ENCODE peak calls at places on chromosomes 2 and 18, in seven cellular contexts. One of them, this sample, is unnamed.

GRCh38 chr18:27964811-27965210 is 212.1 kb downstream of the CDH2 start:
- DNase-seq in lower lobe of right lung: no peak
- DNase-seq in anterior cingulate cortex: no peak
- DNase-seq in NCI-H2081: no peak
- DNase-seq in activated CD4-positive, CD25-positive, alpha-beta regulatory T cell treated with anti-CD3 and anti-CD28 coated beads, Interleukin-2, amount 50 U/mL, for 16 hours: no peak
- DNase-seq in cerebellum: no peak
- DNase-seq in HEK293T: no peak
- DNase-seq in this sample: no peak

GRCh38 chr2:49261021-49261538 is 106.8 kb upstream of the FSHR start:
- DNase-seq in NCI-H2081: no peak
- DNase-seq in HEK293T: no peak
- DNase-seq in activated CD4-positive, CD25-positive, alpha-beta regulatory T cell treated with anti-CD3 and anti-CD28 coated beads, Interleukin-2, amount 50 U/mL, for 16 hours: no peak
- DNase-seq in lower lobe of right lung: no peak
- DNase-seq in anterior cingulate cortex: no peak
- DNase-seq in cerebellum: no peak
- DNase-seq in this sample: no peak

GRCh38 chr2:31334311-31335026 is 80.1 kb downstream of the XDH start:
- DNase-seq in activated CD4-positive, CD25-positive, alpha-beta regulatory T cell treated with anti-CD3 and anti-CD28 coated beads, Interleukin-2, amount 50 U/mL, for 16 hours: no peak
- DNase-seq in HEK293T: no peak
- DNase-seq in lower lobe of right lung: no peak
- DNase-seq in cerebellum: no peak
- DNase-seq in NCI-H2081: no peak
- DNase-seq in anterior cingulate cortex: no peak
- DNase-seq in this sample: no peak

GRCh38 chr2:239400000-239400831 is 604 bp downstream of the HDAC4 start:
- DNase-seq in lower lobe of right lung: no peak
- DNase-seq in activated CD4-positive, CD25-positive, alpha-beta regulatory T cell treated with anti-CD3 and anti-CD28 coated beads, Interleukin-2, amount 50 U/mL, for 16 hours: no peak
- DNase-seq in HEK293T: peak; percentile 11
- DNase-seq in cerebellum: no peak
- DNase-seq in anterior cingulate cortex: no peak
- DNase-seq in NCI-H2081: peak; percentile 13
- DNase-seq in this sample: peak; percentile 26

GRCh38 chr2:35343135-35343534 is 1012.4 kb upstream of the CRIM1 start:
- DNase-seq in HEK293T: peak; percentile 8
- DNase-seq in cerebellum: no peak
- DNase-seq in activated CD4-positive, CD25-positive, alpha-beta regulatory T cell treated with anti-CD3 and anti-CD28 coated beads, Interleukin-2, amount 50 U/mL, for 16 hours: no peak
- DNase-seq in lower lobe of right lung: no peak
- DNase-seq in anterior cingulate cortex: no peak
- DNase-seq in NCI-H2081: no peak
- DNase-seq in this sample: no peak

GRCh38 chr2:172072279-172072678 is 13.0 kb upstream of the DLX1 start:
- DNase-seq in HEK293T: no peak
- DNase-seq in cerebellum: no peak
- DNase-seq in activated CD4-positive, CD25-positive, alpha-beta regulatory T cell treated with anti-CD3 and anti-CD28 coated beads, Interleukin-2, amount 50 U/mL, for 16 hours: no peak
- DNase-seq in lower lobe of right lung: no peak
- DNase-seq in NCI-H2081: peak; percentile 69
- DNase-seq in anterior cingulate cortex: no peak
- DNase-seq in this sample: no peak

GRCh38 chr2:224278531-224278930 is 123.4 kb downstream of the FAM124B start:
- DNase-seq in NCI-H2081: no peak
- DNase-seq in lower lobe of right lung: no peak
- DNase-seq in activated CD4-positive, CD25-positive, alpha-beta regulatory T cell treated with anti-CD3 and anti-CD28 coated beads, Interleukin-2, amount 50 U/mL, for 16 hours: no peak
- DNase-seq in anterior cingulate cortex: no peak
- DNase-seq in cerebellum: no peak
- DNase-seq in HEK293T: no peak
- DNase-seq in this sample: no peak

GRCh38 chr2:232203936-232204335 is 174.6 kb upstream of the ALPP start:
- DNase-seq in NCI-H2081: no peak
- DNase-seq in activated CD4-positive, CD25-positive, alpha-beta regulatory T cell treated with anti-CD3 and anti-CD28 coated beads, Interleukin-2, amount 50 U/mL, for 16 hours: no peak
- DNase-seq in HEK293T: no peak
- DNase-seq in lower lobe of right lung: no peak
- DNase-seq in cerebellum: no peak
- DNase-seq in anterior cingulate cortex: no peak
- DNase-seq in this sample: no peak

GRCh38 chr2:133200684-133201421 is 367.4 kb downstream of the NCKAP5 start:
- DNase-seq in lower lobe of right lung: no peak
- DNase-seq in HEK293T: no peak
- DNase-seq in activated CD4-positive, CD25-positive, alpha-beta regulatory T cell treated with anti-CD3 and anti-CD28 coated beads, Interleukin-2, amount 50 U/mL, for 16 hours: no peak
- DNase-seq in anterior cingulate cortex: no peak
- DNase-seq in NCI-H2081: no peak
- DNase-seq in cerebellum: no peak
- DNase-seq in this sample: no peak

GRCh38 chr2:67130526-67131309 is 266.4 kb upstream of the ETAA1 start:
- DNase-seq in anterior cingulate cortex: no peak
- DNase-seq in NCI-H2081: no peak
- DNase-seq in lower lobe of right lung: no peak
- DNase-seq in HEK293T: no peak
- DNase-seq in activated CD4-positive, CD25-positive, alpha-beta regulatory T cell treated with anti-CD3 and anti-CD28 coated beads, Interleukin-2, amount 50 U/mL, for 16 hours: no peak
- DNase-seq in cerebellum: no peak
- DNase-seq in this sample: no peak

GRCh38 chr2:15141211-15141610 is 419.9 kb downstream of the NBAS start:
- DNase-seq in activated CD4-positive, CD25-positive, alpha-beta regulatory T cell treated with anti-CD3 and anti-CD28 coated beads, Interleukin-2, amount 50 U/mL, for 16 hours: no peak
- DNase-seq in NCI-H2081: no peak
- DNase-seq in lower lobe of right lung: no peak
- DNase-seq in anterior cingulate cortex: no peak
- DNase-seq in cerebellum: no peak
- DNase-seq in HEK293T: no peak
- DNase-seq in this sample: no peak

GRCh38 chr2:43169987-43170732 is 56.2 kb downstream of the ZFP36L2 start:
- DNase-seq in activated CD4-positive, CD25-positive, alpha-beta regulatory T cell treated with anti-CD3 and anti-CD28 coated beads, Interleukin-2, amount 50 U/mL, for 16 hours: no peak
- DNase-seq in cerebellum: no peak
- DNase-seq in lower lobe of right lung: peak; percentile 72
- DNase-seq in HEK293T: peak; percentile 78
- DNase-seq in anterior cingulate cortex: no peak
- DNase-seq in NCI-H2081: no peak
- DNase-seq in this sample: peak; percentile 43

GRCh38 chr2:191617589-191617988 is 60.3 kb upstream of the NABP1 start:
- DNase-seq in anterior cingulate cortex: no peak
- DNase-seq in activated CD4-positive, CD25-positive, alpha-beta regulatory T cell treated with anti-CD3 and anti-CD28 coated beads, Interleukin-2, amount 50 U/mL, for 16 hours: no peak
- DNase-seq in lower lobe of right lung: no peak
- DNase-seq in NCI-H2081: no peak
- DNase-seq in cerebellum: no peak
- DNase-seq in HEK293T: no peak
- DNase-seq in this sample: peak; percentile 19

GRCh38 chr2:41791523-41791922 is 256.3 kb upstream of the PKDCC start:
- DNase-seq in activated CD4-positive, CD25-positive, alpha-beta regulatory T cell treated with anti-CD3 and anti-CD28 coated beads, Interleukin-2, amount 50 U/mL, for 16 hours: no peak
- DNase-seq in NCI-H2081: no peak
- DNase-seq in lower lobe of right lung: no peak
- DNase-seq in cerebellum: no peak
- DNase-seq in anterior cingulate cortex: no peak
- DNase-seq in HEK293T: peak; percentile 22
- DNase-seq in this sample: no peak

GRCh38 chr2:239834143-239834542 is 191.0 kb downstream of the NDUFA10 start:
- DNase-seq in lower lobe of right lung: no peak
- DNase-seq in cerebellum: no peak
- DNase-seq in anterior cingulate cortex: no peak
- DNase-seq in activated CD4-positive, CD25-positive, alpha-beta regulatory T cell treated with anti-CD3 and anti-CD28 coated beads, Interleukin-2, amount 50 U/mL, for 16 hours: no peak
- DNase-seq in HEK293T: no peak
- DNase-seq in NCI-H2081: no peak
- DNase-seq in this sample: peak; percentile 10

GRCh38 chr2:7861910-7862702 is 819.8 kb upstream of the ID2 start:
- DNase-seq in cerebellum: no peak
- DNase-seq in HEK293T: no peak
- DNase-seq in activated CD4-positive, CD25-positive, alpha-beta regulatory T cell treated with anti-CD3 and anti-CD28 coated beads, Interleukin-2, amount 50 U/mL, for 16 hours: no peak
- DNase-seq in anterior cingulate cortex: no peak
- DNase-seq in lower lobe of right lung: no peak
- DNase-seq in NCI-H2081: no peak
- DNase-seq in this sample: no peak